ENCODE peak calls at places on chromosomes 3 and 15, in nine cellular contexts. V is body of pancreas, G is vagina, Z is erythroblast, K is upper lobe of left lung, R is A549, J is endothelial cell of umbilical vein, Y is H54, F is Peyer's patch. D is an unnamed sample.

GRCh38 chr15:73677146-73677607 is 7.0 kb upstream of the CD276 start:
- DNase-seq in G (no peak), K (peak; percentile 52), J (peak; percentile 70), V (peak; percentile 85), R (peak; percentile 61), Y (no peak), F (peak; percentile 44), Z (peak; percentile 58), D (no peak)

GRCh38 chr15:42069496-42070275 is 24.7 kb downstream of the PLA2G4D start:
- DNase-seq in V (no peak), Y (no peak), R (no peak), J (no peak), Z (no peak), G (no peak), K (peak; percentile 14), F (no peak), D (no peak)

GRCh38 chr15:52118969-52119749 is 6.6 kb upstream of the BCL2L10 start:
- DNase-seq in K (no peak), G (no peak), F (no peak), R (no peak), J (no peak), Z (no peak), V (no peak), Y (no peak), D (no peak)

GRCh38 chr3:24678441-24678865 is 183.8 kb upstream of the THRB start:
- DNase-seq in Z (no peak), F (no peak), J (no peak), Y (peak; percentile 12), V (no peak), K (no peak), G (no peak), R (no peak), D (no peak)

GRCh38 chr15:36614016-36614415 is 34.6 kb downstream of the CDIN1 start:
- DNase-seq in V (no peak), Z (no peak), K (no peak), J (no peak), R (no peak), Y (no peak), F (no peak), G (no peak), D (no peak)

GRCh38 chr3:131714585-131715220 is 211.9 kb upstream of the MRPL3 start:
- DNase-seq in J (no peak), Y (no peak), V (no peak), F (no peak), R (no peak), G (no peak), Z (peak; percentile 42), K (no peak), D (no peak)

GRCh38 chr3:134904333-134904771 is 109.3 kb downstream of the EPHB1 start:
- DNase-seq in F (no peak), Y (no peak), R (no peak), G (no peak), Z (no peak), K (no peak), V (peak; percentile 30), J (no peak), D (no peak)

GRCh38 chr3:10815487-10815886 is 541 bp upstream of the SLC6A11 start:
- DNase-seq in R (no peak), G (peak; percentile 52), F (no peak), V (no peak), Y (no peak), J (no peak), K (no peak), Z (no peak), D (no peak)

GRCh38 chr3:165643433-165643824 is 193.8 kb downstream of the BCHE start:
- DNase-seq in K (no peak), Y (peak; percentile 14), V (no peak), G (no peak), F (no peak), R (peak; percentile 5), Z (no peak), J (no peak), D (no peak)

DNA sequence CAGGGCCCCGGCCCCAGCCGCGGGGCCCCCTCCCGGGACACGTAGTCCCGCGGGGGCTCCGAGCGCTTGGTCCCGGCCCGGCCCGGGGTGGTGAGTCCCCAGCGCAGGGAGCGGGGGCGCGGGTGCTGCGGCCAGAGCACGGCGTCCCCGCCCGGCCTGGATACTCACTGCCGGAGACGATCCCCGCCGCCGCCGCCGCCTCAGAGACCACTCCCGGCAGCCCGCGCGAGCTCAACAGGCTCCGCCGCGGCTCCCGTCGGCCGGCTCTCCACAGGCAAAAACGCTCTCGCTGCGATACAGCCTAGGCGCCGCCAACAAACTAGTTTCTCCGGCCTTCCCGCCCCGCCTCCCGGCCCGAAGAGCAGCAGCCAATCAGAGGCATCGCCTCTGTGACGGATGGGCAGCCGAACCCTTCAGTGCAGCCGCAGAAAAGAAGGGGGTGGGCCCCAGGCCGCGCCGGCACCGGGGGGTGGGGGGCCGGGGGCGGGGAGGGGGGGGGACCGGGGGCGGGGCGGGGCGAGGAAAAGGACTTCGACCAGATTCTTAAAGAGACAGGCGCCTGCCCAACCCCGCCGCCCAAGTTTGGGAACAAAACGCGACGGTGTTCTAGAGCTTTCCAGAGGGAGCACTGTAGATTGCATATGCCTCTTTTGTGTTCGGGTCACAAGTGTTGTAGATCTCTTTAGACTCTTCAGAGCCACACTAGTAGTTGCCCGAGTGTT is at the start of gene KLHL25:
- DNase-seq in F (peak; percentile 90), G (peak; percentile 97), Z (peak; percentile 94), Y (peak; percentile 80), V (peak; percentile 96), K (peak; percentile 95), R (peak; percentile 94), J (peak; percentile 95), D (peak; percentile 67)
- TF ChIP-seq POLR2A in F (peak; percentile 80), G (peak; percentile 56), Z (no peak), Y (peak; percentile 87), V (peak; percentile 83), K (peak; percentile 53), R (peak; percentile 85), J (peak; percentile 66), D (no peak)

GRCh38 chr3:8656240-8656639 is 11.6 kb upstream of the SSUH2 start:
- DNase-seq in V (no peak), K (no peak), Z (no peak), F (no peak), J (peak; percentile 51), R (no peak), G (no peak), Y (no peak), D (no peak)
- TF ChIP-seq POLR2A in V (no peak), K (no peak), Z (no peak), F (no peak), J (no peak), R (no peak), G (no peak), Y (no peak), D (no peak)

DNA sequence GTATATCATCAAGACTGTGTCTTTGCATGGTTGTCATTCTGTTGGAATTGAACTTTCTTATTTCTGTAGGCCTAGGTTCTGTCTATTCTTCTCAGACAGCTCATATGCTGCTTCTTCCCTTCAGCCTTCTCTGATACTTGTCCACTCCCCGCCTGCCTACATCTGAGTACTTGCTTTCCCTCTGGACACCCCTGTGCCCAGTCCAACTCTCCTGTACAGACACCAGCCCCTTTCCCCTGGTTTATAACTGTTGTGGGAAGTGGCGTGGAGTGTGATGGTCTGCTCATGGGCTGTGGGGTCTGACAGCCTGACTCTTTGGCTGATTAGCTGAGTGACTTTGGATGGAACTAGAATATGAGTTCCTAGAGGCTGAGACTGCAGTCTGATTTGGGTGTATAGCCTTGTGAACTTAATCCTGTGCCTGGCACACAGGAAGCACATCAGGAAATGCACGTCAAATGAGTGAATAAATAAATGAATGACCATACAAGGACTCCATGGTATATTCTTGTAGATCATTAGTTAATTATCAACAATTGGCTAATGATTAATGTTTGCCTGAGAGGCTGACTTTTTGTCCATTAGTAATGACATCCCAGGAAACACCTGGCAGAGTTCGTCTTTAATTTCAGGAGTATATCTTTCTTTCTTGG is 11.8 kb downstream of the CACNA1D start:
- DNase-seq in K (no peak), J (no peak), R (peak; percentile 60), G (peak; percentile 70), F (no peak), Z (no peak), V (peak; percentile 35), Y (no peak), D (no peak)
- TF ChIP-seq POLR2A in K (no peak), J (no peak), R (no peak), G (no peak), F (no peak), Z (no peak), V (no peak), Y (no peak), D (no peak)

GRCh38 chr3:52685285-52685704 is 418 bp downstream of the PBRM1 start:
- DNase-seq in R (peak; percentile 72), F (peak; percentile 71), K (peak; percentile 88), Z (peak; percentile 92), J (peak; percentile 61), G (no peak), Y (peak; percentile 71), V (peak; percentile 89), D (no peak)
- TF ChIP-seq POLR2A in R (no peak), F (no peak), K (peak; percentile 46), Z (no peak), J (no peak), G (no peak), Y (no peak), V (no peak), D (no peak)

DNA sequence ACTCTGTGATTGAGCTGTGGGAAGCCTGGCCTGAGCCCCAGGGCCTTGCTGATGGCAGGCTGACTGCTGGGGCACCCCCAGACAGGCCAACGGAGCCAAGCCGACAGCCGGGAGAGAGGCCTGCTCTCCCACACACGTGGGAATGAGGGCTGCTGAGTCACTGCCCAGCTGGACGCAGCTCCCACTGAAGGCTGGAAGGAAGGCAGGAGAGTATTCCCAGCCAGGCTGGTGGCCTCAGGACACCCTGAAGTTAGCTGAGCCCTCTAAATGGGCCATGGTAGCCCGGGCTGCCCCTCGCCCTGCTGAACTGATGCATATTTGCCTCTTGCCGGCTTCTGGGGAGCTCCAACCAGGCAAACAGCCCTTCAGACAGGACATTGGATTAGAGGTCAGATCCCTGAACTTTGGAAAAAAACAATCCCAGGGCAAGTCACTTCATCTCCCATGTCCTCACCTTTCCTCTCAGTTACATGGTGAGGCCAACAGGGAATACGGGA is 98.1 kb upstream of the TLE3 start:
- DNase-seq in V (peak; percentile 94), Z (no peak), Y (peak; percentile 88), F (peak; percentile 21), G (peak; percentile 92), J (no peak), R (peak; percentile 20), K (peak; percentile 33), D (no peak)
- TF ChIP-seq POLR2A in V (no peak), Z (no peak), Y (peak; percentile 50), F (no peak), G (no peak), J (no peak), R (no peak), K (no peak), D (no peak)

DNA sequence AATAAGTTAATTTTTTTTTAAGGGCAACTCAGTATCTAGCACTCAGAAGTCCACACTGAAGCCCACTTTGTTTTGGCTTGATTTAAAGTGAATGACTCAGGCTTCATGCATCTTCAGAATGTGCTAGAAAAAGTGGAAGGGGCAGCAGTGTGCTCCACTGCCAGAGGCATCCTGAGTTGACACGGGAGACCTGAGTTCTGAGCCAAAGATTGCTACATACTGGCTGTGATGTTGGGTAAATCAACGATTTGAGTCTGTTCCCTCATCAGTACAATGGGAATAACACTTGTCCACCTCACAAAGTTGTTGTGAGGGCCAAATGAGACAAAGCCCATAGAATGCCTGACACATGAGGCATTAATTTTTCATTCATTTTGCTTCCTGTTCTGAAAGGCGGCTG is 19.0 kb downstream of the TMEM43 start:
- DNase-seq in G (peak; percentile 88), Y (peak; percentile 49), V (no peak), Z (peak; percentile 16), R (peak; percentile 69), K (peak; percentile 73), J (peak; percentile 90), F (no peak), D (no peak)
- TF ChIP-seq POLR2A in G (no peak), Y (no peak), V (no peak), Z (no peak), R (no peak), K (no peak), J (no peak), F (no peak), D (no peak)

GRCh38 chr15:75451202-75451673 is 252 bp downstream of the SIN3A start:
- DNase-seq in F (no peak), R (no peak), K (no peak), G (no peak), J (no peak), V (no peak), Z (no peak), Y (no peak), D (peak; percentile 77)
- TF ChIP-seq POLR2A in F (no peak), R (no peak), K (peak; percentile 29), G (no peak), J (no peak), V (no peak), Z (no peak), Y (no peak), D (no peak)

D was measured in esophagus squamous epithelium.